ENCODE peak calls at places on chromosomes 4 and X, in eight cellular contexts. One of them, this sample, is unnamed.

GRCh38 chr4:121199742-121200561 is 35.8 kb upstream of the TNIP3 start:
- DNase-seq in HepG2: no peak
- DNase-seq in SK-N-SH: no peak
- DNase-seq in endothelial cell of umbilical vein: no peak
- DNase-seq in GM12878: peak; percentile 81
- DNase-seq in H1: no peak
- DNase-seq in K562: no peak
- DNase-seq in HCT116: no peak
- DNase-seq in this sample: no peak

GRCh38 chr4:142565771-142566170 is 280.3 kb downstream of the INPP4B start:
- DNase-seq in endothelial cell of umbilical vein: no peak
- DNase-seq in H1: no peak
- DNase-seq in SK-N-SH: no peak
- DNase-seq in HepG2: no peak
- DNase-seq in HCT116: no peak
- DNase-seq in K562: no peak
- DNase-seq in GM12878: no peak
- DNase-seq in this sample: no peak

GRCh38 chr4:11632015-11632414 is 203.3 kb upstream of the HS3ST1 start:
- DNase-seq in SK-N-SH: no peak
- DNase-seq in GM12878: no peak
- DNase-seq in HepG2: no peak
- DNase-seq in K562: no peak
- DNase-seq in H1: no peak
- DNase-seq in HCT116: no peak
- DNase-seq in endothelial cell of umbilical vein: no peak
- DNase-seq in this sample: no peak

GRCh38 chr4:140249351-140249750 is 95.4 kb upstream of the MAML3 start:
- DNase-seq in K562: peak; percentile 14
- DNase-seq in endothelial cell of umbilical vein: peak; percentile 63
- DNase-seq in GM12878: no peak
- DNase-seq in SK-N-SH: no peak
- DNase-seq in HCT116: no peak
- DNase-seq in H1: no peak
- DNase-seq in HepG2: no peak
- DNase-seq in this sample: no peak

GRCh38 chr4:123352240-123352945 is 44.2 kb upstream of the SPRY1 start:
- DNase-seq in SK-N-SH: no peak
- DNase-seq in endothelial cell of umbilical vein: peak; percentile 80
- DNase-seq in K562: no peak
- DNase-seq in GM12878: no peak
- DNase-seq in HCT116: no peak
- DNase-seq in HepG2: no peak
- DNase-seq in H1: no peak
- DNase-seq in this sample: no peak

GRCh38 chr4:86511590-86511989 is 82.5 kb upstream of the PTPN13 start:
- DNase-seq in SK-N-SH: no peak
- DNase-seq in H1: no peak
- DNase-seq in HCT116: no peak
- DNase-seq in HepG2: no peak
- DNase-seq in endothelial cell of umbilical vein: no peak
- DNase-seq in K562: no peak
- DNase-seq in GM12878: no peak
- DNase-seq in this sample: no peak

GRCh38 chrX:79138658-79139241 is 5.7 kb upstream of the GPR174 start:
- DNase-seq in K562: no peak
- DNase-seq in GM12878: peak; percentile 79
- DNase-seq in HepG2: no peak
- DNase-seq in endothelial cell of umbilical vein: no peak
- DNase-seq in HCT116: no peak
- DNase-seq in SK-N-SH: no peak
- DNase-seq in H1: no peak
- DNase-seq in this sample: no peak

GRCh38 chr4:126807132-126807531 is 825.6 kb upstream of the INTU start:
- DNase-seq in GM12878: no peak
- DNase-seq in H1: no peak
- DNase-seq in HCT116: no peak
- DNase-seq in HepG2: no peak
- DNase-seq in K562: no peak
- DNase-seq in endothelial cell of umbilical vein: no peak
- DNase-seq in SK-N-SH: no peak
- DNase-seq in this sample: no peak

GRCh38 chr4:104210420-104210819 is 284.3 kb downstream of the CXXC4 start:
- DNase-seq in HepG2: no peak
- DNase-seq in HCT116: no peak
- DNase-seq in H1: no peak
- DNase-seq in SK-N-SH: no peak
- DNase-seq in GM12878: no peak
- DNase-seq in endothelial cell of umbilical vein: no peak
- DNase-seq in K562: no peak
- DNase-seq in this sample: peak; percentile 44

GRCh38 chr4:87745058-87745842 is 54.1 kb upstream of the IBSP start:
- DNase-seq in GM12878: no peak
- DNase-seq in HepG2: no peak
- DNase-seq in K562: no peak
- DNase-seq in endothelial cell of umbilical vein: no peak
- DNase-seq in H1: no peak
- DNase-seq in SK-N-SH: no peak
- DNase-seq in HCT116: no peak
- DNase-seq in this sample: no peak

GRCh38 chr4:86972997-86973396 is 38.2 kb downstream of the AFF1 start:
- DNase-seq in GM12878: no peak
- DNase-seq in endothelial cell of umbilical vein: no peak
- DNase-seq in SK-N-SH: no peak
- DNase-seq in H1: no peak
- DNase-seq in K562: no peak
- DNase-seq in HCT116: no peak
- DNase-seq in HepG2: peak; percentile 72
- DNase-seq in this sample: peak; percentile 52

GRCh38 chr4:185911556-185912064 is 99.6 kb upstream of the SORBS2 start:
- DNase-seq in HCT116: no peak
- DNase-seq in SK-N-SH: peak; percentile 71
- DNase-seq in endothelial cell of umbilical vein: peak; percentile 43
- DNase-seq in H1: no peak
- DNase-seq in K562: no peak
- DNase-seq in GM12878: no peak
- DNase-seq in HepG2: no peak
- DNase-seq in this sample: no peak

GRCh38 chr4:185839204-185839712 is 27.3 kb upstream of the SORBS2 start:
- DNase-seq in K562: no peak
- DNase-seq in HepG2: no peak
- DNase-seq in H1: peak; percentile 96
- DNase-seq in SK-N-SH: no peak
- DNase-seq in HCT116: peak; percentile 54
- DNase-seq in endothelial cell of umbilical vein: peak; percentile 95
- DNase-seq in GM12878: no peak
- DNase-seq in this sample: peak; percentile 93

GRCh38 chr4:168612435-168613139 is 115.7 kb downstream of the PALLD start:
- DNase-seq in K562: no peak
- DNase-seq in HepG2: no peak
- DNase-seq in GM12878: no peak
- DNase-seq in SK-N-SH: no peak
- DNase-seq in HCT116: no peak
- DNase-seq in H1: no peak
- DNase-seq in endothelial cell of umbilical vein: peak; percentile 88
- DNase-seq in this sample: no peak

GRCh38 chrX:136850441-136851175 is 29.9 kb downstream of the RBMX start:
- DNase-seq in K562: no peak
- DNase-seq in GM12878: no peak
- DNase-seq in HCT116: no peak
- DNase-seq in SK-N-SH: no peak
- DNase-seq in HepG2: no peak
- DNase-seq in H1: no peak
- DNase-seq in endothelial cell of umbilical vein: peak; percentile 2
- DNase-seq in this sample: no peak

GRCh38 chr4:99887837-99888236 is 6.4 kb downstream of the LAMTOR3 start:
- DNase-seq in endothelial cell of umbilical vein: no peak
- DNase-seq in H1: no peak
- DNase-seq in HCT116: no peak
- DNase-seq in HepG2: no peak
- DNase-seq in SK-N-SH: no peak
- DNase-seq in K562: no peak
- DNase-seq in GM12878: no peak
- DNase-seq in this sample: no peak

GRCh38 chr4:83889802-83890201 is 353.9 kb downstream of the GPAT3 start:
- DNase-seq in SK-N-SH: no peak
- DNase-seq in H1: no peak
- DNase-seq in endothelial cell of umbilical vein: no peak
- DNase-seq in GM12878: no peak
- DNase-seq in HepG2: no peak
- DNase-seq in HCT116: peak; percentile 16
- DNase-seq in K562: no peak
- DNase-seq in this sample: no peak

GRCh38 chr4:153643406-153644016 is 40.6 kb upstream of the TLR2 start:
- DNase-seq in SK-N-SH: peak; percentile 69
- DNase-seq in GM12878: peak; percentile 50
- DNase-seq in HCT116: peak; percentile 46
- DNase-seq in HepG2: peak; percentile 66
- DNase-seq in H1: no peak
- DNase-seq in endothelial cell of umbilical vein: peak; percentile 56
- DNase-seq in K562: peak; percentile 54
- DNase-seq in this sample: peak; percentile 47

GRCh38 chr4:152678841-152679240 is 956 bp downstream of the TMEM154 start:
- DNase-seq in HepG2: no peak
- DNase-seq in SK-N-SH: no peak
- DNase-seq in K562: no peak
- DNase-seq in GM12878: no peak
- DNase-seq in HCT116: no peak
- DNase-seq in H1: no peak
- DNase-seq in endothelial cell of umbilical vein: no peak
- DNase-seq in this sample: no peak

GRCh38 chr4:56050584-56050983 is 101.8 kb downstream of the CEP135 start:
- DNase-seq in HepG2: no peak
- DNase-seq in GM12878: no peak
- DNase-seq in H1: no peak
- DNase-seq in HCT116: no peak
- DNase-seq in K562: no peak
- DNase-seq in endothelial cell of umbilical vein: no peak
- DNase-seq in SK-N-SH: no peak
- DNase-seq in this sample: no peak

GRCh38 chr4:56051049-56051709 is 102.4 kb downstream of the CEP135 start:
- DNase-seq in HCT116: no peak
- DNase-seq in HepG2: no peak
- DNase-seq in SK-N-SH: peak; percentile 67
- DNase-seq in GM12878: no peak
- DNase-seq in K562: no peak
- DNase-seq in H1: no peak
- DNase-seq in endothelial cell of umbilical vein: no peak
- DNase-seq in this sample: no peak

GRCh38 chr4:56048621-56049427 is 100.1 kb downstream of the CEP135 start:
- DNase-seq in endothelial cell of umbilical vein: peak; percentile 46
- DNase-seq in GM12878: peak; percentile 2
- DNase-seq in K562: peak; percentile 67
- DNase-seq in HCT116: peak; percentile 29
- DNase-seq in SK-N-SH: peak; percentile 89
- DNase-seq in H1: peak; percentile 2
- DNase-seq in HepG2: no peak
- DNase-seq in this sample: peak; percentile 80

GRCh38 chr4:56051710-56052075 is 102.9 kb downstream of the CEP135 start:
- DNase-seq in HCT116: no peak
- DNase-seq in endothelial cell of umbilical vein: no peak
- DNase-seq in HepG2: no peak
- DNase-seq in H1: no peak
- DNase-seq in SK-N-SH: no peak
- DNase-seq in K562: no peak
- DNase-seq in GM12878: no peak
- DNase-seq in this sample: no peak

GRCh38 chr4:56049428-56050212 is 100.9 kb downstream of the CEP135 start:
- DNase-seq in GM12878: no peak
- DNase-seq in HCT116: peak; percentile 19
- DNase-seq in endothelial cell of umbilical vein: peak; percentile 54
- DNase-seq in K562: peak; percentile 23
- DNase-seq in SK-N-SH: peak; percentile 69
- DNase-seq in H1: peak; percentile 21
- DNase-seq in HepG2: no peak
- DNase-seq in this sample: peak; percentile 80
- TF ChIP-seq POLR2AphosphoS5 in GM12878: no peak
- TF ChIP-seq POLR2AphosphoS5 in HCT116: no peak
- TF ChIP-seq POLR2AphosphoS5 in endothelial cell of umbilical vein: no peak
- TF ChIP-seq POLR2AphosphoS5 in K562: no peak
- TF ChIP-seq POLR2AphosphoS5 in SK-N-SH: no peak
- TF ChIP-seq POLR2AphosphoS5 in H1: peak; percentile 84
- TF ChIP-seq POLR2AphosphoS5 in HepG2: no peak
- TF ChIP-seq POLR2AphosphoS5 in this sample: peak; percentile 37

GRCh38 chrX:20527458-20528099 is 260.9 kb upstream of the RPS6KA3 start:
- DNase-seq in HepG2: peak; percentile 21
- DNase-seq in HCT116: no peak
- DNase-seq in endothelial cell of umbilical vein: peak; percentile 28
- DNase-seq in K562: no peak
- DNase-seq in GM12878: no peak
- DNase-seq in SK-N-SH: peak; percentile 26
- DNase-seq in H1: no peak
- DNase-seq in this sample: peak; percentile 39
- H3K4me2 ChIP-seq in HepG2: peak overlapping the region; percentile 32
- H3K4me2 ChIP-seq in HCT116: peak overlapping the region; percentile 46
- H3K4me2 ChIP-seq in endothelial cell of umbilical vein: peak overlapping the region; percentile 42
- H3K4me2 ChIP-seq in K562: no peak overlapping the region
- H3K4me2 ChIP-seq in GM12878: no peak overlapping the region
- H3K4me2 ChIP-seq in SK-N-SH: peak overlapping the region; percentile 19
- H3K4me2 ChIP-seq in H1: no peak overlapping the region
- H3K4me2 ChIP-seq in this sample: no peak overlapping the region

GRCh38 chr4:146520894-146521542 is 722 bp downstream of the SLC10A7 start:
- DNase-seq in K562: peak; percentile 32
- DNase-seq in SK-N-SH: peak; percentile 20
- DNase-seq in endothelial cell of umbilical vein: peak; percentile 79
- DNase-seq in HCT116: no peak
- DNase-seq in H1: no peak
- DNase-seq in HepG2: peak; percentile 71
- DNase-seq in GM12878: peak; percentile 32
- DNase-seq in this sample: peak; percentile 7
- TF ChIP-seq POLR2AphosphoS5 in K562: peak; percentile 56
- TF ChIP-seq POLR2AphosphoS5 in SK-N-SH: no peak
- TF ChIP-seq POLR2AphosphoS5 in endothelial cell of umbilical vein: no peak
- TF ChIP-seq POLR2AphosphoS5 in HCT116: no peak
- TF ChIP-seq POLR2AphosphoS5 in H1: no peak
- TF ChIP-seq POLR2AphosphoS5 in HepG2: no peak
- TF ChIP-seq POLR2AphosphoS5 in GM12878: no peak
- TF ChIP-seq POLR2AphosphoS5 in this sample: no peak

GRCh38 chr4:164212714-164213113 is 541.2 kb upstream of the SMIM31 start:
- DNase-seq in endothelial cell of umbilical vein: no peak
- DNase-seq in GM12878: no peak
- DNase-seq in HCT116: no peak
- DNase-seq in K562: no peak
- DNase-seq in HepG2: no peak
- DNase-seq in SK-N-SH: no peak
- DNase-seq in H1: no peak
- DNase-seq in this sample: no peak

GRCh38 chr4:164215113-164215741 is 538.7 kb upstream of the SMIM31 start:
- DNase-seq in HCT116: no peak
- DNase-seq in GM12878: no peak
- DNase-seq in HepG2: no peak
- DNase-seq in K562: no peak
- DNase-seq in SK-N-SH: no peak
- DNase-seq in H1: no peak
- DNase-seq in endothelial cell of umbilical vein: no peak
- DNase-seq in this sample: peak; percentile 29

GRCh38 chr4:164212134-164212533 is 541.8 kb upstream of the SMIM31 start:
- DNase-seq in H1: no peak
- DNase-seq in K562: no peak
- DNase-seq in endothelial cell of umbilical vein: no peak
- DNase-seq in HepG2: no peak
- DNase-seq in GM12878: no peak
- DNase-seq in HCT116: no peak
- DNase-seq in SK-N-SH: no peak
- DNase-seq in this sample: no peak

GRCh38 chr4:164207460-164207859 is 546.5 kb upstream of the SMIM31 start:
- DNase-seq in SK-N-SH: no peak
- DNase-seq in GM12878: no peak
- DNase-seq in H1: no peak
- DNase-seq in endothelial cell of umbilical vein: no peak
- DNase-seq in K562: no peak
- DNase-seq in HCT116: no peak
- DNase-seq in HepG2: no peak
- DNase-seq in this sample: no peak

GRCh38 chr4:164210377-164210776 is 543.6 kb upstream of the SMIM31 start:
- DNase-seq in K562: no peak
- DNase-seq in SK-N-SH: no peak
- DNase-seq in HepG2: no peak
- DNase-seq in GM12878: no peak
- DNase-seq in HCT116: no peak
- DNase-seq in H1: no peak
- DNase-seq in endothelial cell of umbilical vein: no peak
- DNase-seq in this sample: no peak
- H3K4me2 ChIP-seq in K562: no peak overlapping the region
- H3K4me2 ChIP-seq in SK-N-SH: no peak overlapping the region
- H3K4me2 ChIP-seq in HepG2: no peak overlapping the region
- H3K4me2 ChIP-seq in GM12878: no peak overlapping the region
- H3K4me2 ChIP-seq in HCT116: no peak overlapping the region
- H3K4me2 ChIP-seq in H1: no peak overlapping the region
- H3K4me2 ChIP-seq in endothelial cell of umbilical vein: no peak overlapping the region
- H3K4me2 ChIP-seq in this sample: no peak overlapping the region

This sample was measured in GM23338.